ENCODE peak calls at places on chromosomes 3 and 15, in six cellular contexts. One of them, this sample, is unnamed.

GRCh38 chr3:11638669-11639402 is 4.9 kb downstream of the VGLL4 start:
- DNase-seq in uterus: no peak
- DNase-seq in MM.1S: no peak
- DNase-seq in AG04449: no peak
- DNase-seq in colonic mucosa: no peak
- DNase-seq in stomach: no peak
- DNase-seq in this sample: no peak

GRCh38 chr15:52658955-52659354 is 20.2 kb downstream of the ATOSA start:
- DNase-seq in uterus: no peak
- DNase-seq in MM.1S: peak
- DNase-seq in colonic mucosa: no peak
- DNase-seq in AG04449: no peak
- DNase-seq in stomach: no peak
- DNase-seq in this sample: no peak

GRCh38 chr15:73249499-73249898 is 119.3 kb downstream of the HCN4 start:
- DNase-seq in AG04449: no peak
- DNase-seq in uterus: no peak
- DNase-seq in stomach: no peak
- DNase-seq in MM.1S: no peak
- DNase-seq in colonic mucosa: no peak
- DNase-seq in this sample: no peak

GRCh38 chr3:117695321-117695720 is 985.7 kb downstream of the TUSC7 start:
- DNase-seq in MM.1S: no peak
- DNase-seq in uterus: no peak
- DNase-seq in AG04449: no peak
- DNase-seq in colonic mucosa: no peak
- DNase-seq in stomach: no peak
- DNase-seq in this sample: no peak

GRCh38 chr3:72896996-72897757 is 9.3 kb downstream of the GXYLT2 start:
- DNase-seq in colonic mucosa: no peak
- DNase-seq in uterus: no peak
- DNase-seq in stomach: no peak
- DNase-seq in AG04449: no peak
- DNase-seq in MM.1S: no peak
- DNase-seq in this sample: no peak

GRCh38 chr3:193605876-193606275 is 12.9 kb downstream of the OPA1 start:
- DNase-seq in AG04449: no peak
- DNase-seq in uterus: no peak
- DNase-seq in colonic mucosa: peak
- DNase-seq in MM.1S: peak
- DNase-seq in stomach: peak
- DNase-seq in this sample: peak

GRCh38 chr3:175605851-175606250 is 746.7 kb downstream of the NAALADL2 start:
- DNase-seq in MM.1S: no peak
- DNase-seq in uterus: no peak
- DNase-seq in AG04449: no peak
- DNase-seq in stomach: no peak
- DNase-seq in colonic mucosa: no peak
- DNase-seq in this sample: no peak

GRCh38 chr15:67248106-67248505 is 6.4 kb downstream of the AAGAB start:
- DNase-seq in uterus: no peak
- DNase-seq in MM.1S: no peak
- DNase-seq in colonic mucosa: no peak
- DNase-seq in AG04449: no peak
- DNase-seq in stomach: no peak
- DNase-seq in this sample: no peak

GRCh38 chr3:51637941-51638471 is 33.0 kb upstream of the TEX264 start:
- DNase-seq in MM.1S: peak
- DNase-seq in colonic mucosa: peak
- DNase-seq in stomach: peak
- DNase-seq in uterus: no peak
- DNase-seq in AG04449: no peak
- DNase-seq in this sample: peak

GRCh38 chr3:16286161-16286560 is 21.1 kb downstream of the OXNAD1 start:
- DNase-seq in stomach: no peak
- DNase-seq in colonic mucosa: no peak
- DNase-seq in MM.1S: no peak
- DNase-seq in uterus: no peak
- DNase-seq in AG04449: no peak
- DNase-seq in this sample: no peak

GRCh38 chr3:27114684-27115083 is 254.5 kb downstream of the NEK10 start:
- DNase-seq in AG04449: no peak
- DNase-seq in colonic mucosa: no peak
- DNase-seq in MM.1S: no peak
- DNase-seq in stomach: no peak
- DNase-seq in uterus: no peak
- DNase-seq in this sample: no peak

GRCh38 chr15:98658831-98659699 is 10.7 kb downstream of the IGF1R start:
- DNase-seq in uterus: peak
- DNase-seq in colonic mucosa: peak
- DNase-seq in stomach: no peak
- DNase-seq in MM.1S: peak
- DNase-seq in AG04449: no peak
- DNase-seq in this sample: peak

GRCh38 chr15:67175643-67176071 is 78.8 kb downstream of the AAGAB start:
- DNase-seq in MM.1S: no peak
- DNase-seq in AG04449: no peak
- DNase-seq in colonic mucosa: no peak
- DNase-seq in uterus: no peak
- DNase-seq in stomach: no peak
- DNase-seq in this sample: no peak

GRCh38 chr3:60579734-60580133 is 671.5 kb downstream of the FHIT start:
- DNase-seq in stomach: no peak
- DNase-seq in uterus: no peak
- DNase-seq in AG04449: peak
- DNase-seq in colonic mucosa: no peak
- DNase-seq in MM.1S: no peak
- DNase-seq in this sample: no peak

GRCh38 chr3:170520996-170521395 is 64.9 kb downstream of the SLC7A14 start:
- DNase-seq in MM.1S: no peak
- DNase-seq in uterus: no peak
- DNase-seq in stomach: no peak
- DNase-seq in AG04449: peak
- DNase-seq in colonic mucosa: no peak
- DNase-seq in this sample: no peak

GRCh38 chr3:72303926-72304325 is 519.0 kb upstream of the PROK2 start:
- DNase-seq in colonic mucosa: no peak
- DNase-seq in stomach: no peak
- DNase-seq in uterus: no peak
- DNase-seq in AG04449: no peak
- DNase-seq in MM.1S: no peak
- DNase-seq in this sample: no peak

GRCh38 chr3:170081079-170081741 is 43.4 kb downstream of the GPR160 start:
- DNase-seq in uterus: no peak
- DNase-seq in stomach: no peak
- DNase-seq in AG04449: peak
- DNase-seq in MM.1S: no peak
- DNase-seq in colonic mucosa: no peak
- DNase-seq in this sample: no peak

GRCh38 chr3:104629038-104629437 is 737.7 kb upstream of the ALCAM start:
- DNase-seq in AG04449: peak
- DNase-seq in MM.1S: no peak
- DNase-seq in colonic mucosa: no peak
- DNase-seq in uterus: no peak
- DNase-seq in stomach: no peak
- DNase-seq in this sample: no peak

GRCh38 chr3:42117175-42118008 is 26.2 kb downstream of the TRAK1 start:
- DNase-seq in stomach: peak
- DNase-seq in MM.1S: no peak
- DNase-seq in uterus: peak
- DNase-seq in colonic mucosa: no peak
- DNase-seq in AG04449: no peak
- DNase-seq in this sample: peak

GRCh38 chr15:83475551-83475950 is 28.4 kb downstream of the SH3GL3 start:
- DNase-seq in MM.1S: no peak
- DNase-seq in uterus: no peak
- DNase-seq in AG04449: peak
- DNase-seq in stomach: no peak
- DNase-seq in colonic mucosa: no peak
- DNase-seq in this sample: no peak

GRCh38 chr3:45347329-45348000 is 40.9 kb upstream of the LARS2 start:
- DNase-seq in uterus: no peak
- DNase-seq in stomach: no peak
- DNase-seq in MM.1S: no peak
- DNase-seq in AG04449: no peak
- DNase-seq in colonic mucosa: no peak
- DNase-seq in this sample: no peak
- TF ChIP-seq CTCF in uterus: no peak
- TF ChIP-seq CTCF in stomach: no peak
- TF ChIP-seq CTCF in MM.1S: no peak
- TF ChIP-seq CTCF in AG04449: no peak
- TF ChIP-seq CTCF in colonic mucosa: no peak
- TF ChIP-seq CTCF in this sample: no peak

DNA sequence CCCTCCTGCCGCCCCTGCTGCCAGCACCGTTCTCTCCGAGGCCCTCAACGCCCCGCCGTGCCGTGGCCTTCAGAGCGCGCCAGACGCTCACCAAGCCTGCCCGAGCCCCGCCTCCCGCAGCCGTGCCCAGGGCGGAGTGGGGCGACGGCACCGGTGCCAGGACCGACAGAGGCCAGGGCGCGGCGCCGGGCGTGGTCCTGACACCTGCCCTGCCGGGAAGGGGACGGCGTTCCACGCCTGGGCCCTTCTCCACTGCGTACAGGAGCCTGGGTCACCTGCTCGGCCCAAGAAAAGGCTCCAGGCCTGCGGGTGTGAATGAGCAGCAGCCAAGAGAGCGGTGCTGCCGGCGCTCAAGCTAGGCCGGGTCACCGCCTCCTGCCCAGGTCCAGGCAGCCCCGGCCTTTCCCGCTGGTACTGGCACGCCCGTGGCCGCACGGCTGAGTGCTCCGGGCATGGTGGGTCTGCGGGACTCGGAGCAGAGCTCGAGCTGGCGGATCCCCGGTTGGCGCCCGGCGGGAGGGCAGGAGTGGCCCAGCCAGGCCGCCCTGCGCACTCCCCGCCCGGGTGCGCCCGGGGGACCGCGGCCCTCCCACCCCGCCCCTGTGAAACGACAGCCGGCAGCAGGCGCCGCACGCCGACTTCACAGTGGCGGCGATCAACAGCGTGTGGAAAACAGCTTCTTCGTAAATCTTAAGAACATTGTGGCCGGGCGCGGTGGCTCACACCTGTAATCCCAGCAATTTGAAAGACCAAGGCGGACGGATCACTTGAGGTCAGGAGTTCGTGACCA is 4.2 kb downstream of the OCA2 start:
- DNase-seq in AG04449: no peak
- DNase-seq in uterus: no peak
- DNase-seq in stomach: peak
- DNase-seq in MM.1S: no peak
- DNase-seq in colonic mucosa: peak
- DNase-seq in this sample: peak
- H3K4me3 ChIP-seq in AG04449: peak
- H3K4me3 ChIP-seq in uterus: peak
- H3K4me3 ChIP-seq in stomach: peak
- H3K4me3 ChIP-seq in MM.1S: peak
- H3K4me3 ChIP-seq in colonic mucosa: peak
- H3K4me3 ChIP-seq in this sample: no peak

GRCh38 chr15:45827275-45827674 is 192.4 kb downstream of the SQOR start:
- DNase-seq in MM.1S: no peak
- DNase-seq in colonic mucosa: no peak
- DNase-seq in stomach: no peak
- DNase-seq in uterus: no peak
- DNase-seq in AG04449: no peak
- DNase-seq in this sample: peak
- TF ChIP-seq CTCF in MM.1S: no peak
- TF ChIP-seq CTCF in colonic mucosa: no peak
- TF ChIP-seq CTCF in stomach: no peak
- TF ChIP-seq CTCF in uterus: no peak
- TF ChIP-seq CTCF in AG04449: no peak
- TF ChIP-seq CTCF in this sample: no peak

GRCh38 chr3:97021778-97022177 is 207.4 kb downstream of the EPHA6 start:
- DNase-seq in colonic mucosa: no peak
- DNase-seq in AG04449: no peak
- DNase-seq in stomach: no peak
- DNase-seq in uterus: no peak
- DNase-seq in MM.1S: no peak
- DNase-seq in this sample: no peak
- H3K4me3 ChIP-seq in colonic mucosa: no peak
- H3K4me3 ChIP-seq in AG04449: no peak
- H3K4me3 ChIP-seq in stomach: no peak
- H3K4me3 ChIP-seq in uterus: no peak
- H3K4me3 ChIP-seq in MM.1S: no peak
- H3K4me3 ChIP-seq in this sample: no peak

GRCh38 chr3:182490601-182491485 is 302.5 kb upstream of the ATP11B start:
- DNase-seq in AG04449: no peak
- DNase-seq in colonic mucosa: peak
- DNase-seq in uterus: no peak
- DNase-seq in stomach: no peak
- DNase-seq in MM.1S: peak
- DNase-seq in this sample: no peak
- TF ChIP-seq CTCF in AG04449: peak
- TF ChIP-seq CTCF in colonic mucosa: peak
- TF ChIP-seq CTCF in uterus: no peak
- TF ChIP-seq CTCF in stomach: no peak
- TF ChIP-seq CTCF in MM.1S: peak
- TF ChIP-seq CTCF in this sample: peak

This sample was measured in body of pancreas.